ENCODE peak calls at places on chromosomes 12 and 14, in eight cellular contexts. G, A, R, C, S, E, T and V are unnamed samples.

GRCh38 chr14:20440882-20441281 is 4.9 kb upstream of the KLHL33 start:
- DNase-seq in A (peak; percentile 10), R (no peak), E (no peak), T (peak; percentile 16), C (no peak), G (no peak), S (no peak), V (no peak)

GRCh38 chr14:22432348-22432976 is 156.6 kb downstream of the DAD1 start:
- DNase-seq in R (no peak), A (no peak), C (no peak), T (peak; percentile 93), E (peak; percentile 51), S (no peak), G (peak; percentile 97), V (peak; percentile 74)

GRCh38 chr14:68934034-68934433 is 45.1 kb downstream of the ACTN1 start:
- DNase-seq in T (no peak), A (no peak), R (no peak), G (no peak), S (no peak), C (no peak), E (no peak), V (no peak)

GRCh38 chr12:85866929-85867776 is 6.9 kb upstream of the NTS start:
- DNase-seq in C (no peak), A (no peak), R (no peak), G (peak; percentile 72), E (peak; percentile 25), T (peak; percentile 72), S (no peak), V (peak; percentile 13)

GRCh38 chr12:132406498-132407461 is 77.4 kb upstream of the GALNT9 start:
- DNase-seq in A (no peak), E (no peak), R (no peak), C (no peak), T (no peak), G (no peak), S (no peak), V (no peak)

GRCh38 chr12:12265035-12265434 is 1.8 kb downstream of the LRP6 start:
- DNase-seq in A (no peak), E (no peak), R (no peak), T (no peak), G (no peak), S (no peak), C (no peak), V (no peak)

GRCh38 chr14:69648480-69649414 is 37.4 kb downstream of the SUSD6 start:
- DNase-seq in R (no peak), A (no peak), T (peak; percentile 60), C (no peak), G (peak; percentile 80), E (no peak), S (no peak), V (peak; percentile 64)

GRCh38 chr12:24754690-24755638 is 193.9 kb downstream of the BCAT1 start:
- DNase-seq in G (no peak), S (no peak), R (no peak), T (peak; percentile 92), C (no peak), A (no peak), E (no peak), V (peak; percentile 43)

GRCh38 chr14:31930493-31931225 is 146.4 kb upstream of the ARHGAP5 start:
- DNase-seq in A (no peak), G (peak; percentile 70), R (no peak), S (no peak), T (peak; percentile 86), E (no peak), C (no peak), V (no peak)

GRCh38 chr12:45231515-45232145 is 15.7 kb downstream of the ANO6 start:
- DNase-seq in G (peak; percentile 81), S (no peak), T (peak; percentile 89), E (no peak), C (no peak), R (no peak), A (no peak), V (no peak)

GRCh38 chr12:98743362-98743953 is 98.4 kb downstream of the APAF1 start:
- DNase-seq in G (peak; percentile 35), R (peak; percentile 13), C (peak; percentile 50), S (no peak), T (no peak), E (no peak), A (no peak), V (no peak)

GRCh38 chr12:27014859-27015729 is 910 bp upstream of the TM7SF3 start:
- DNase-seq in R (peak; percentile 22), E (no peak), A (no peak), C (no peak), T (no peak), G (no peak), S (no peak), V (no peak)

GRCh38 chr14:81301371-81301770 is 80.6 kb upstream of the GTF2A1 start:
- DNase-seq in T (no peak), G (no peak), C (no peak), R (no peak), A (no peak), S (no peak), E (no peak), V (no peak)

GRCh38 chr14:90698379-90698869 is 117.8 kb downstream of the TTC7B start:
- DNase-seq in T (peak; percentile 49), S (peak; percentile 46), E (peak; percentile 69), C (no peak), R (no peak), A (no peak), G (no peak), V (no peak)

GRCh38 chr12:4939418-4940023 is 29.8 kb downstream of the KCNA1 start:
- DNase-seq in T (no peak), R (no peak), G (no peak), S (no peak), E (no peak), A (no peak), C (no peak), V (no peak)

GRCh38 chr12:130335517-130336392 is 1.9 kb upstream of the PIWIL1 start:
- DNase-seq in S (no peak), G (peak; percentile 48), R (peak; percentile 52), T (peak; percentile 61), C (peak; percentile 86), E (peak; percentile 24), A (no peak), V (no peak)

GRCh38 chr12:26119391-26119981 is 5.4 kb downstream of the BHLHE41 start:
- DNase-seq in C (no peak), R (no peak), G (peak; percentile 88), E (no peak), S (no peak), T (peak; percentile 78), A (no peak), V (no peak)

GRCh38 chr12:88111074-88111652 is 30.7 kb downstream of the CEP290 start:
- DNase-seq in R (no peak), S (no peak), A (no peak), E (no peak), T (peak; percentile 70), C (no peak), G (peak; percentile 76), V (no peak)

GRCh38 chr12:109981311-109981710 is 14.9 kb downstream of the GIT2 start:
- DNase-seq in E (no peak), T (no peak), C (no peak), A (no peak), R (no peak), G (no peak), S (no peak), V (no peak)

GRCh38 chr12:94074970-94075695 is 73.2 kb upstream of the PLXNC1 start:
- DNase-seq in S (no peak), T (peak; percentile 95), G (peak; percentile 79), R (peak; percentile 29), C (no peak), E (peak; percentile 73), A (no peak), V (peak; percentile 71)

GRCh38 chr12:79685068-79685467 is 5.7 kb downstream of the PAWR start:
- DNase-seq in R (no peak), E (no peak), A (no peak), S (no peak), T (peak; percentile 70), C (no peak), G (peak; percentile 95), V (no peak)
- H3K4me3 ChIP-seq in R (no peak overlapping the region), E (no peak overlapping the region), A (no peak overlapping the region), S (no peak overlapping the region), T (no peak overlapping the region), C (no peak overlapping the region), G (peak overlapping the region; percentile 87), V (no peak overlapping the region)

GRCh38 chr12:30925607-30926242 is 823 bp upstream of the TSPAN11 start:
- DNase-seq in C (no peak), A (no peak), S (no peak), G (no peak), T (no peak), R (no peak), E (no peak), V (no peak)
- H3K4me3 ChIP-seq in C (peak overlapping the region; percentile 49), A (no peak overlapping the region), S (peak overlapping the region; percentile 65), G (no peak overlapping the region), T (peak overlapping the region; percentile 32), R (no peak overlapping the region), E (peak overlapping the region; percentile 46), V (peak overlapping the region; percentile 50)

GRCh38 chr12:124970647-124971402 is 18.1 kb downstream of the DHX37 start:
- DNase-seq in S (no peak), T (no peak), C (no peak), G (no peak), R (no peak), E (no peak), A (no peak), V (no peak)
- H3K4me3 ChIP-seq in S (no peak overlapping the region), T (no peak overlapping the region), C (no peak overlapping the region), G (no peak overlapping the region), R (no peak overlapping the region), E (no peak overlapping the region), A (no peak overlapping the region), V (no peak overlapping the region)

DNA sequence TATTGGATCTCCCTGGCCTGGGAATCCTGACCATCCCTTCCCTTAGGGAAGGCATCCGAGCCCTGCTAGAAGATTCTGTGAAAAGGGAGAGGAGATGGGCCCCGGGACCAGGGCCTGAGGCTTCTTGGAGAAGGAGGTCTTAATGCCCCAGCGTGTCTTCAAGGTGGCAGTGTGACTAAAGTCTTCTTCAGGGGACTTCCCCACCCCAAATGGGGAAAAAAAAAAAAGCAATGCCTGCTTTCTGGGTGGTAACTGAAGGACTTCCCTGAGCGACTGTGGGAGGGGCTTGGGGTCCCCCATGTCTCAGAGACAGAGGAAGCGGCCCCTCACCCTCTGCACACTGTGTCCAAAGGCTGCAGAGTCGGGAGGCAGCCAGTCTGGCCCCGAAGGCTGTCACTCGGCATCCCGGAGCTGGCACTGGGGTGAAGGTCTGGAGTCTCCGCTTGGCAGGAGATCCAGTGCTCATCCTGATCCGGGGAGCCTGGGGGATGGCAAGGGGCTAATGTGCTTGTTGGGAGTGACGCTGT is 7.8 kb upstream of the PGF start:
- DNase-seq in R (no peak), C (no peak), E (no peak), G (no peak), S (no peak), T (no peak), A (no peak), V (no peak)
- H3K4me3 ChIP-seq in R (no peak overlapping the region), C (no peak overlapping the region), E (no peak overlapping the region), G (no peak overlapping the region), S (no peak overlapping the region), T (no peak overlapping the region), A (no peak overlapping the region), V (no peak overlapping the region)